ENCODE peak calls at places on chromosomes 5 and 9, in ten cellular contexts. F, R, P, O, Y, V, A, N, G and Z are unnamed samples.

GRCh38 chr5:57576317-57576716 is 93.7 kb upstream of the ACTBL2 start:
- DNase-seq in V (no peak), A (no peak), Y (no peak), F (no peak), G (no peak), P (no peak), R (no peak), O (no peak), N (no peak), Z (no peak)

GRCh38 chr9:98997580-98997979 is 53.9 kb downstream of the COL15A1 start:
- DNase-seq in F (no peak), G (no peak), P (no peak), V (no peak), N (no peak), A (no peak), R (no peak), Y (no peak), O (no peak), Z (no peak)

GRCh38 chr9:136566553-136566895 is 20.7 kb upstream of the NOTCH1 start:
- DNase-seq in P (no peak), R (no peak), V (no peak), Y (no peak), O (no peak), A (no peak), F (no peak), N (no peak), G (no peak), Z (no peak)

GRCh38 chr5:367358-368130 is 46.0 kb downstream of the AHRR start:
- DNase-seq in F (no peak), P (peak), G (no peak), N (peak), A (no peak), Y (no peak), V (peak), O (no peak), R (no peak), Z (no peak)

GRCh38 chr5:75277463-75277862 is 40.8 kb upstream of the ANKRD31 start:
- DNase-seq in O (no peak), Y (no peak), A (no peak), P (no peak), F (no peak), V (no peak), R (no peak), N (no peak), G (peak), Z (peak)

GRCh38 chr9:133111461-133112360 is 9.3 kb downstream of the RALGDS start:
- DNase-seq in P (no peak), N (no peak), V (peak), F (no peak), R (no peak), O (no peak), Y (no peak), A (no peak), G (no peak), Z (no peak)

GRCh38 chr9:114350636-114351396 is 21.1 kb downstream of the ORM2 start:
- DNase-seq in O (no peak), F (no peak), G (no peak), N (no peak), Y (no peak), V (peak), P (no peak), R (no peak), A (no peak), Z (no peak)

GRCh38 chr5:113002423-113002822 is 25.8 kb downstream of the DCP2 start:
- DNase-seq in Y (no peak), V (no peak), R (no peak), A (no peak), O (no peak), P (no peak), N (no peak), G (no peak), F (no peak), Z (no peak)